ENCODE peak calls at places on chromosomes 7 and 10, in five cellular contexts. V is HepG2, J is GM12878, U is SK-N-SH, A is K562. C is an unnamed sample.

GRCh38 chr10:93719901-93720300 is 17.5 kb upstream of the FRA10AC1 start:
- DNase-seq in A (no peak), V (no peak), J (no peak), U (no peak), C (no peak)

GRCh38 chr7:234712-235553 is 42.6 kb downstream of the FAM20C start:
- DNase-seq in A (no peak), U (no peak), V (peak), J (no peak), C (no peak)

GRCh38 chr7:52017802-52018679 is 701.4 kb upstream of the COBL start:
- DNase-seq in V (peak), U (peak), J (no peak), A (peak), C (peak)

GRCh38 chr10:79038841-79039201 is 29.9 kb upstream of the ZMIZ1 start:
- DNase-seq in U (no peak), V (no peak), J (no peak), A (peak), C (no peak)

GRCh38 chr10:86673827-86674581 is 5.7 kb downstream of the LDB3 start:
- DNase-seq in V (no peak), U (peak), A (no peak), J (no peak), C (no peak)

GRCh38 chr7:119413314-119413805 is 859.6 kb upstream of the KCND2 start:
- DNase-seq in V (no peak), J (no peak), U (no peak), A (no peak), C (no peak)

GRCh38 chr10:100370976-100371706 is 24.1 kb downstream of the SCD start:
- DNase-seq in A (peak), J (peak), U (no peak), V (peak), C (peak)

GRCh38 chr7:1093916-1094508 is 6.1 kb downstream of the GPER1 start:
- DNase-seq in U (no peak), A (no peak), V (no peak), J (no peak), C (no peak)

GRCh38 chr10:104253106-104253505 is 1.6 kb upstream of the GSTO1 start:
- DNase-seq in J (no peak), V (peak), A (peak), U (no peak), C (no peak)

GRCh38 chr7:147894271-147894670 is 696.3 kb upstream of the C7orf33 start:
- DNase-seq in J (no peak), U (peak), V (no peak), A (no peak), C (no peak)

GRCh38 chr7:117045927-117046710 is 92.8 kb downstream of the ST7 start:
- DNase-seq in A (no peak), J (no peak), U (no peak), V (no peak), C (no peak)

GRCh38 chr7:151761256-151761655 is 115.7 kb downstream of the PRKAG2 start:
- DNase-seq in A (peak), U (no peak), J (no peak), V (no peak), C (no peak)

GRCh38 chr10:35784751-35785150 is 142.7 kb upstream of the FZD8 start:
- DNase-seq in U (no peak), V (no peak), J (no peak), A (no peak), C (no peak)

GRCh38 chr10:124642076-124642710 is 102.0 kb downstream of the FAM53B start:
- DNase-seq in U (no peak), V (no peak), J (no peak), A (no peak), C (no peak)

DNA sequence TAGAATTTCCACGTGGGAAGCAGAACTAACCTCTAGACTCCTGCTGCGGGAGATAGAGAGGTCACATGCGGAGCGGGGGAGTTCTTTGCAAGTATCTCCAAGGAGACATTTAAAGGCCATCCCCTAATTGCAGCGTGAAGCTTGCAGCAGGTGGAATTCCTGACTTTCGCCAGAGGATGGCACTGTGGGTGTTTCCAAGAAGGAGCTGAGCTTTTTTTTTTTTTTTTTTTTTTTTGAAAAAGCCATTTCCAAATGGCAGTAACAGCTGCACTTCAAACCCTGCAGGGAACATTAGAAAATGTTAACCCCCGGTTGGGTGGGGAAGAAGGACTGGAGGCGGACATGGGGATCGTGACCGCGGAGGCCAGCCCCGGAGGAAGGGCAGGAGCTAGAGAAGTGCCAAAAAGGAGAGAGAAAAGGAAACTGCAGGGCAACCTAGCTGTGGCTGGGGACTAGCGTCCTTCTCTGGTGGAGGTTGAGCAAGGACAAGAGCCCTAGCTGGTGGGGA is 487.7 kb downstream of the TYW1 start:
- DNase-seq in A (peak), J (no peak), U (peak), V (peak), C (peak)
- TF ChIP-seq FOXM1 in A (no peak), J (no peak), U (no peak), V (no peak), C (no peak)

DNA sequence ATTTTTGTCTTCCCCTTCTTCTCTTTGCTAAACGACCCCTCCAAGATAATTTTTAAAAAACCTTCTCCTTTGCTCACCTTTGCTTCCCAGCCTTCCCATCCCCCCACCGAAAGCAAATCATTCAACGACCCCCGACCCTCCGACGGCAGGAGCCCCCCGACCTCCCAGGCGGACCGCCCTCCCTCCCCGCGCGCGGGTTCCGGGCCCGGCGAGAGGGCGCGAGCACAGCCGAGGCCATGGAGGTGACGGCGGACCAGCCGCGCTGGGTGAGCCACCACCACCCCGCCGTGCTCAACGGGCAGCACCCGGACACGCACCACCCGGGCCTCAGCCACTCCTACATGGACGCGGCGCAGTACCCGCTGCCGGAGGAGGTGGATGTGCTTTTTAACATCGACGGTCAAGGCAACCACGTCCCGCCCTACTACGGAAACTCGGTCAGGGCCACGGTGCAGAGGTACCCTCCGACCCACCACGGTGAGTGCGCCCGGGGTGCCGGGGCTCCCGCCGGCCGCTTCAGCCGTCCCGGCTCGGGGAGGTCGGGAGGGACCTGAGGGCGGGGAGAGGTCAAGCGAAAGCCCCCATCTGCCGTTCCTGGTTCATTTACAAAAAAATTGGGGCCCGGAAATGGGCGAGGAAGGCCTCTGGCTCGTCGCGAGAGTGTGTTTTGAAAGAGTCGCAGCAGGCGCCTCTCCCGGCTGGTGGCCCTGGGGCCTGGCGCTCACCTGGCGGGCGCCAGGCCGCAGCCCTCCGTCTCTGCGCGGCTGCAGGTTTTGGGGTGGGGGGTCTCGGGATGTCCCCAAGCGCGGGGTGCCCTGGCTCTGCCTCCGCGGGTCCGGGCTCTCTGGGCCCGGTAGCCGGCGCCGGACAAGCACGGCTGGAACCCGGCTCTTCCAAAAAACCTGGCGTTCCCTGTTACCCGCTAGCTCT is 1.2 kb downstream of the GATA3 start:
- DNase-seq in A (no peak), J (no peak), V (no peak), U (no peak), C (no peak)
- TF ChIP-seq FOXM1 in A (no peak), J (no peak), V (no peak), U (no peak), C (no peak)

GRCh38 chr7:139883814-139884213 is 54.8 kb downstream of the TBXAS1 start:
- DNase-seq in A (no peak), U (no peak), J (no peak), V (no peak), C (no peak)

GRCh38 chr7:139886899-139887298 is 57.8 kb downstream of the TBXAS1 start:
- DNase-seq in U (no peak), J (no peak), A (no peak), V (no peak), C (no peak)

GRCh38 chr7:139884441-139884840 is 55.4 kb downstream of the TBXAS1 start:
- DNase-seq in J (no peak), A (no peak), U (no peak), V (no peak), C (no peak)

GRCh38 chr7:139887895-139888518 is 58.9 kb downstream of the TBXAS1 start:
- DNase-seq in V (no peak), J (no peak), U (no peak), A (no peak), C (no peak)

DNA sequence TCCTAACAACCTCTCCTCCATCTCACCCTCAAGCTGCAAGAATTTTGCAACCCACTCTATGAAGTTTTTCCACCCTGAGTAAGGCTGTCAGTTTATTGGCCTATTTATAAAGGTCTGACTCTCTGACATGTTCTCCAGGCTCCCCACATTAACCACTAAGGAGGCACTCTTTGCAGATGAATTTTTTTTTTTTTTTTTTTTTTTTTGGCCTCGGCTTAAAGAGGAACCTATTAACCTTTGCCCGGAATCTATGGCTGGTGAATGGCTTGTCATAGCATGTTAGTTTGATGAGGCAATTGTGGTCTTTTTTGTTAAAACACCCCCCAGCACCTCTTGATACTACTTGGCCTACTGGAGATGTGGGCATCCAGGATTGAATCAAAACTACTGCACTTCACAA is 57.1 kb downstream of the TBXAS1 start:
- DNase-seq in V (no peak), U (no peak), A (no peak), J (no peak), C (no peak)
- TF ChIP-seq FOXM1 in V (no peak), U (no peak), A (no peak), J (no peak), C (no peak)

GRCh38 chr10:26543567-26544306 is 105.6 kb downstream of the APBB1IP start:
- DNase-seq in A (no peak), V (no peak), J (peak), U (no peak), C (no peak)
- TF ChIP-seq FOXM1 in A (no peak), V (no peak), J (no peak), U (no peak), C (no peak)

DNA sequence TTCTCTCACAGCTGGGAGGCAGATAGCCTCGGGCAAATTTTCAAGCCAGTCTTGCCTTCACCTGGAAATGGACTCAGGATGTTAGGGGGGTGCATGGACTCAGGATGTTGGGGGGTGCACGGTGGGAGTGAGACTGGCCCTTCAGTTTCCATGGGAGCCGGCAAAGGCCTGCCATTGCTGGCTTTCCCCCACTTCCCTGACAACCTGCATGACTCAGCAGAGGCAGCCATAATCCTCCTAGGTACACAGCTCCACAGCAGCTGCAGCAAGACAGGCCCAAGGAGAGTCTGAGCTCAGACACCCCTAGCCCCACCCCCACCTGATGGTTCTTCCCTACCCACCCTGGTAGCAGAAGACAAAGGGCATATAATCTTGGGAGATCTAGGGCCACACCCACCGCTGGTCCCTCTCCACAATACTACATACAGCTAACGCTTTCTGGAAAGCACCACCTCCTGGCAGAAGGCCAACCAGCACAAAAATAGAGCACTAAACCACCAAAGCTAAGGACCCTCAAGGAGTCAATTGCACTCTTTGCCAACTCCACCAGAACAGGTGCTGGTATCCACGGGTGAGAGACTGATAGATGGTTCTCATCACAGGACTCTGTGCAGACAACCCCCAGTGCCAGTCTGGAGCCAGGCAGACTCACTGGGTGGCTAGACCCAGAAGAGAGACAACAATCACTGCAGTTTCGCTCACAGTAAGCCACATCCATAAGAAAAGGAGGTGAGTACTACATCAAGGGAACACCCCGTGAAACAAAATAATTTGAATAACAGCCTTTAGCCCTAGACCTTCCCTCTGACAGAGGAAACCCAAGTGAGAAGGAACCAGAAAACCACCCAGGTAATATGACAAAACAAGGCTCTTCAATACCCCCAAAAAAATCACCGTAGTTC is 18.3 kb downstream of the C7orf25 start:
- DNase-seq in A (no peak), U (no peak), V (no peak), J (no peak), C (no peak)
- TF ChIP-seq FOXM1 in A (no peak), U (no peak), V (no peak), J (no peak), C (no peak)

GRCh38 chr7:32116436-32116835 is 46.2 kb upstream of the PDE1C start:
- DNase-seq in J (no peak), A (no peak), U (no peak), V (no peak), C (no peak)

GRCh38 chr7:32115831-32116230 is 45.6 kb upstream of the PDE1C start:
- DNase-seq in J (no peak), U (no peak), V (no peak), A (no peak), C (no peak)

GRCh38 chr7:32119790-32120196 is 49.6 kb upstream of the PDE1C start:
- DNase-seq in A (no peak), J (no peak), U (no peak), V (no peak), C (no peak)

DNA sequence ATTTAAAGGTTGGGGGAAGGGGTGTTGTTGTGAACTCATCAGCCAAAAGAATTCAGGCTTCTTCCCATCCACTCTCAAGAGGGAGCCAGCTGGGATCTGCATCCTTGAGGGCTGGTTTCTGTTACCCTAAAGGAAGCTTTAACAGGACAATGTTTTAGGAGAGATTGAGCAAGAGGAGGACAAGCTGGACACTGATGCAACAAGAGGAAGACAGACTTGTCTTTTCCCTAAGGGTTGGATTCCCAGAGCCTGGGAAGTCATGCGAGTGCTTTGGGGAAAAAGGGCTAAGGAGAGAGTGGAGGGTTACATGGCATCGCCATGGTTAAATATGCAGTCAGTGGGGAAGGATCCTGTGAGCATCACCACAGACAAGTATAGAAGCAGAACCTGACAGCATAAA is 47.6 kb upstream of the PDE1C start:
- DNase-seq in V (no peak), J (no peak), A (no peak), U (no peak), C (no peak)
- TF ChIP-seq FOXM1 in V (no peak), J (no peak), A (no peak), U (no peak), C (no peak)

DNA sequence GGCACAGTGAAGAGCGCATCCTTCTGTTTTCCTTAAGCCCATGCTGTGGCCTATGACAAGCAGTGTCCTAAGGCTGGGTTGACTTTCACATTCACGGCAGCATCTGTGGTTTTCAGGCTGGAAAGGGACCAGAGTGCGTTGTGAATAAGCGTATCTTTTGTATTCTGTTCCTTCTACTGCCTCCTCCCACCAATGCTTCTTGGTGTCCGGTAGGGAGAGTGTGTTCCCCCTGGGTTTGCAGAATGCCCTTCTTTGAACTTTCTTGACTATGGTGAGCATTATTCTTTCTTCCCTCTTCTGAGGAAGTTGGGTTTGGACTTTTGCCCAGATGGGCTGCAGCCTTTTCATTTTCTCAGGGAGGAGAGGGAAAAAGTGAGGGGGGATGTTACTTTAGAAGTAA is 73.6 kb downstream of the ABCA13 start:
- DNase-seq in V (no peak), A (no peak), J (no peak), U (no peak), C (no peak)
- TF ChIP-seq FOXM1 in V (no peak), A (no peak), J (no peak), U (no peak), C (no peak)

C was measured in HEK293T.